ENCODE peak calls at places on chromosomes 11 and 22, in eight cellular contexts. One of them, this sample, is unnamed.

GRCh38 chr11:102318469-102318868 is 1.2 kb downstream of the BIRC3 start:
- DNase-seq in choroid plexus epithelial cell: no peak
- DNase-seq in AG08395: peak
- DNase-seq in SK-N-MC: no peak
- DNase-seq in H7: no peak
- DNase-seq in cerebellum: no peak
- DNase-seq in endothelial cell: no peak
- DNase-seq in AG09319: no peak
- DNase-seq in this sample: no peak

GRCh38 chr22:30574095-30574981 is at the start of gene GAL3ST1:
- DNase-seq in H7: peak
- DNase-seq in AG09319: no peak
- DNase-seq in cerebellum: no peak
- DNase-seq in AG08395: no peak
- DNase-seq in SK-N-MC: no peak
- DNase-seq in endothelial cell: no peak
- DNase-seq in choroid plexus epithelial cell: no peak
- DNase-seq in this sample: peak

GRCh38 chr11:10309163-10310093 is 4.6 kb downstream of the ADM start:
- DNase-seq in endothelial cell: no peak
- DNase-seq in H7: no peak
- DNase-seq in choroid plexus epithelial cell: peak
- DNase-seq in SK-N-MC: no peak
- DNase-seq in AG09319: peak
- DNase-seq in AG08395: no peak
- DNase-seq in cerebellum: peak
- DNase-seq in this sample: peak

GRCh38 chr11:66316849-66317251 is at the start of gene CD248:
- DNase-seq in SK-N-MC: no peak
- DNase-seq in choroid plexus epithelial cell: peak
- DNase-seq in cerebellum: no peak
- DNase-seq in AG09319: peak
- DNase-seq in endothelial cell: peak
- DNase-seq in H7: peak
- DNase-seq in AG08395: peak
- DNase-seq in this sample: no peak

GRCh38 chr11:73210916-73211667 is 7.0 kb upstream of the P2RY2 start:
- DNase-seq in SK-N-MC: no peak
- DNase-seq in cerebellum: no peak
- DNase-seq in choroid plexus epithelial cell: no peak
- DNase-seq in AG08395: no peak
- DNase-seq in AG09319: no peak
- DNase-seq in endothelial cell: no peak
- DNase-seq in H7: no peak
- DNase-seq in this sample: no peak

GRCh38 chr11:1051356-1052132 is 15.0 kb upstream of the MUC6 start:
- DNase-seq in H7: peak
- DNase-seq in choroid plexus epithelial cell: no peak
- DNase-seq in AG09319: no peak
- DNase-seq in SK-N-MC: no peak
- DNase-seq in endothelial cell: no peak
- DNase-seq in cerebellum: no peak
- DNase-seq in AG08395: no peak
- DNase-seq in this sample: no peak

GRCh38 chr11:78889698-78890097 is 315.0 kb upstream of the NARS2 start:
- DNase-seq in SK-N-MC: no peak
- DNase-seq in endothelial cell: no peak
- DNase-seq in AG08395: no peak
- DNase-seq in choroid plexus epithelial cell: no peak
- DNase-seq in cerebellum: no peak
- DNase-seq in H7: no peak
- DNase-seq in AG09319: no peak
- DNase-seq in this sample: no peak

GRCh38 chr11:106763516-106763915 is 254.8 kb downstream of the GUCY1A2 start:
- DNase-seq in choroid plexus epithelial cell: no peak
- DNase-seq in endothelial cell: no peak
- DNase-seq in AG08395: no peak
- DNase-seq in cerebellum: no peak
- DNase-seq in AG09319: no peak
- DNase-seq in H7: no peak
- DNase-seq in SK-N-MC: no peak
- DNase-seq in this sample: no peak

GRCh38 chr11:111539426-111540113 is 950 bp upstream of the LAYN start:
- DNase-seq in AG09319: no peak
- DNase-seq in endothelial cell: no peak
- DNase-seq in choroid plexus epithelial cell: no peak
- DNase-seq in H7: peak
- DNase-seq in SK-N-MC: no peak
- DNase-seq in cerebellum: no peak
- DNase-seq in AG08395: no peak
- DNase-seq in this sample: no peak

GRCh38 chr11:129968611-129969419 is 33.8 kb downstream of the PRDM10 start:
- DNase-seq in cerebellum: peak
- DNase-seq in H7: no peak
- DNase-seq in SK-N-MC: no peak
- DNase-seq in AG08395: no peak
- DNase-seq in endothelial cell: no peak
- DNase-seq in AG09319: no peak
- DNase-seq in choroid plexus epithelial cell: no peak
- DNase-seq in this sample: no peak

GRCh38 chr22:46813816-46814597 is 51.6 kb downstream of the TBC1D22A start:
- DNase-seq in AG09319: no peak
- DNase-seq in AG08395: peak
- DNase-seq in choroid plexus epithelial cell: peak
- DNase-seq in SK-N-MC: no peak
- DNase-seq in endothelial cell: no peak
- DNase-seq in H7: peak
- DNase-seq in cerebellum: no peak
- DNase-seq in this sample: no peak

GRCh38 chr11:61694971-61695706 is 14.9 kb downstream of the DAGLA start:
- DNase-seq in H7: peak
- DNase-seq in SK-N-MC: no peak
- DNase-seq in cerebellum: peak
- DNase-seq in endothelial cell: no peak
- DNase-seq in choroid plexus epithelial cell: no peak
- DNase-seq in AG08395: no peak
- DNase-seq in AG09319: no peak
- DNase-seq in this sample: peak

GRCh38 chr11:1234771-1235614 is 12.1 kb downstream of the MUC5B start:
- DNase-seq in endothelial cell: peak
- DNase-seq in SK-N-MC: no peak
- DNase-seq in choroid plexus epithelial cell: no peak
- DNase-seq in AG09319: no peak
- DNase-seq in H7: peak
- DNase-seq in cerebellum: no peak
- DNase-seq in AG08395: no peak
- DNase-seq in this sample: no peak

GRCh38 chr11:71212871-71213559 is 39.4 kb downstream of the SHANK2 start:
- DNase-seq in H7: peak
- DNase-seq in SK-N-MC: no peak
- DNase-seq in AG08395: peak
- DNase-seq in endothelial cell: no peak
- DNase-seq in cerebellum: no peak
- DNase-seq in choroid plexus epithelial cell: peak
- DNase-seq in AG09319: no peak
- DNase-seq in this sample: no peak

GRCh38 chr11:74696932-74697687 is 34.1 kb downstream of the CHRDL2 start:
- DNase-seq in AG09319: peak
- DNase-seq in choroid plexus epithelial cell: peak
- DNase-seq in endothelial cell: peak
- DNase-seq in H7: peak
- DNase-seq in cerebellum: no peak
- DNase-seq in SK-N-MC: no peak
- DNase-seq in AG08395: peak
- DNase-seq in this sample: no peak

GRCh38 chr11:16895306-16895705 is 118.9 kb downstream of the PLEKHA7 start:
- DNase-seq in H7: no peak
- DNase-seq in cerebellum: no peak
- DNase-seq in AG08395: peak
- DNase-seq in choroid plexus epithelial cell: no peak
- DNase-seq in SK-N-MC: no peak
- DNase-seq in AG09319: no peak
- DNase-seq in endothelial cell: no peak
- DNase-seq in this sample: no peak

GRCh38 chr22:32650553-32651345 is 150.8 kb upstream of the TIMP3 start:
- DNase-seq in endothelial cell: no peak
- DNase-seq in H7: no peak
- DNase-seq in AG09319: no peak
- DNase-seq in AG08395: peak
- DNase-seq in cerebellum: no peak
- DNase-seq in SK-N-MC: no peak
- DNase-seq in choroid plexus epithelial cell: no peak
- DNase-seq in this sample: no peak

GRCh38 chr22:43484227-43484626 is 72.4 kb downstream of the MPPED1 start:
- DNase-seq in H7: no peak
- DNase-seq in cerebellum: no peak
- DNase-seq in endothelial cell: no peak
- DNase-seq in SK-N-MC: no peak
- DNase-seq in AG08395: no peak
- DNase-seq in AG09319: no peak
- DNase-seq in choroid plexus epithelial cell: no peak
- DNase-seq in this sample: no peak

GRCh38 chr22:39543095-39543494 is 10.5 kb upstream of the RPS19BP1 start:
- DNase-seq in cerebellum: no peak
- DNase-seq in choroid plexus epithelial cell: peak
- DNase-seq in AG08395: peak
- DNase-seq in H7: peak
- DNase-seq in AG09319: no peak
- DNase-seq in SK-N-MC: no peak
- DNase-seq in endothelial cell: peak
- DNase-seq in this sample: no peak

GRCh38 chr11:57476883-57477506 is 16.7 kb downstream of the RTN4RL2 start:
- DNase-seq in endothelial cell: peak
- DNase-seq in H7: peak
- DNase-seq in cerebellum: no peak
- DNase-seq in SK-N-MC: no peak
- DNase-seq in AG08395: peak
- DNase-seq in choroid plexus epithelial cell: peak
- DNase-seq in AG09319: no peak
- DNase-seq in this sample: no peak

GRCh38 chr11:208177-208916 is 839 bp downstream of the RIC8A start:
- DNase-seq in cerebellum: peak
- DNase-seq in choroid plexus epithelial cell: peak
- DNase-seq in H7: peak
- DNase-seq in SK-N-MC: no peak
- DNase-seq in endothelial cell: peak
- DNase-seq in AG08395: peak
- DNase-seq in AG09319: no peak
- DNase-seq in this sample: peak

GRCh38 chr11:16604784-16605439 is 133.5 kb upstream of the C11orf58 start:
- DNase-seq in cerebellum: no peak
- DNase-seq in choroid plexus epithelial cell: no peak
- DNase-seq in AG09319: no peak
- DNase-seq in AG08395: no peak
- DNase-seq in endothelial cell: peak
- DNase-seq in SK-N-MC: no peak
- DNase-seq in H7: peak
- DNase-seq in this sample: peak

GRCh38 chr11:8207080-8208000 is 38.5 kb upstream of the RIC3 start:
- DNase-seq in H7: peak
- DNase-seq in SK-N-MC: no peak
- DNase-seq in endothelial cell: no peak
- DNase-seq in AG09319: no peak
- DNase-seq in choroid plexus epithelial cell: no peak
- DNase-seq in AG08395: no peak
- DNase-seq in cerebellum: no peak
- DNase-seq in this sample: no peak

GRCh38 chr11:102204174-102204573 is 93.9 kb downstream of the YAP1 start:
- DNase-seq in choroid plexus epithelial cell: no peak
- DNase-seq in AG09319: no peak
- DNase-seq in AG08395: no peak
- DNase-seq in H7: no peak
- DNase-seq in endothelial cell: no peak
- DNase-seq in SK-N-MC: no peak
- DNase-seq in cerebellum: no peak
- DNase-seq in this sample: no peak

GRCh38 chr11:90251599-90251998 is 28.8 kb upstream of the CHORDC1 start:
- DNase-seq in cerebellum: no peak
- DNase-seq in SK-N-MC: no peak
- DNase-seq in H7: no peak
- DNase-seq in AG09319: no peak
- DNase-seq in choroid plexus epithelial cell: no peak
- DNase-seq in endothelial cell: no peak
- DNase-seq in AG08395: no peak
- DNase-seq in this sample: no peak

GRCh38 chr22:38415046-38415445 is 40.0 kb downstream of the KCNJ4 start:
- DNase-seq in AG08395: no peak
- DNase-seq in choroid plexus epithelial cell: no peak
- DNase-seq in cerebellum: no peak
- DNase-seq in SK-N-MC: no peak
- DNase-seq in AG09319: no peak
- DNase-seq in H7: peak
- DNase-seq in endothelial cell: no peak
- DNase-seq in this sample: no peak

GRCh38 chr11:86245369-86246292 is 1.1 kb downstream of the EED start:
- DNase-seq in H7: peak
- DNase-seq in AG09319: no peak
- DNase-seq in cerebellum: no peak
- DNase-seq in SK-N-MC: no peak
- DNase-seq in endothelial cell: peak
- DNase-seq in AG08395: no peak
- DNase-seq in choroid plexus epithelial cell: peak
- DNase-seq in this sample: no peak

GRCh38 chr22:27400811-27401210 is 400.7 kb downstream of the MN1 start:
- DNase-seq in H7: no peak
- DNase-seq in AG08395: no peak
- DNase-seq in AG09319: no peak
- DNase-seq in endothelial cell: no peak
- DNase-seq in SK-N-MC: no peak
- DNase-seq in cerebellum: no peak
- DNase-seq in choroid plexus epithelial cell: no peak
- DNase-seq in this sample: no peak